ENCODE peak calls at places on chromosome 22, in nine cellular contexts. P, M, T, N, H, L, V, G and Y are unnamed samples.

GRCh38 chr22:23516304-23516703 is 63.8 kb downstream of the IGLL1 start:
- DNase-seq in V (no peak), L (no peak), H (no peak), P (no peak), T (no peak), G (no peak), N (no peak), M (no peak), Y (no peak)

GRCh38 chr22:42644422-42645340 is 4.3 kb upstream of the ATP5MGL start:
- DNase-seq in N (no peak), P (peak; percentile 73), V (no peak), H (no peak), M (no peak), G (no peak), T (no peak), L (no peak), Y (peak; percentile 39)

GRCh38 chr22:46352691-46353386 is 17.3 kb downstream of the TRMU start:
- DNase-seq in T (peak; percentile 42), V (no peak), N (peak; percentile 62), G (no peak), P (no peak), L (peak; percentile 43), H (no peak), M (no peak), Y (peak; percentile 50)

GRCh38 chr22:45998638-45999378 is 21.8 kb upstream of the WNT7B start:
- DNase-seq in N (no peak), V (no peak), G (no peak), P (no peak), H (no peak), L (no peak), T (no peak), M (no peak), Y (no peak)

GRCh38 chr22:45857519-45857918 is 119.4 kb downstream of the WNT7B start:
- DNase-seq in L (no peak), G (no peak), N (no peak), P (no peak), M (no peak), V (no peak), T (no peak), H (no peak), Y (no peak)

GRCh38 chr22:27247691-27248434 is 553.7 kb downstream of the MN1 start:
- DNase-seq in M (no peak), H (no peak), V (no peak), L (peak; percentile 33), G (no peak), N (no peak), P (peak; percentile 93), T (no peak), Y (peak; percentile 93)

GRCh38 chr22:29475550-29475949 is 4.5 kb upstream of the NEFH start:
- DNase-seq in V (no peak), G (no peak), N (peak; percentile 66), L (no peak), P (no peak), H (no peak), T (no peak), M (peak; percentile 67), Y (no peak)

GRCh38 chr22:48670747-48671146 is 1156.9 kb downstream of the BRD1 start:
- DNase-seq in P (no peak), T (no peak), H (no peak), L (no peak), M (no peak), V (no peak), N (no peak), G (no peak), Y (no peak)

GRCh38 chr22:49674479-49674830 is 153.2 kb downstream of the BRD1 start:
- DNase-seq in G (no peak), P (no peak), N (no peak), V (no peak), M (no peak), H (no peak), L (no peak), T (no peak), Y (no peak)

GRCh38 chr22:24205438-24206189 is 24.3 kb downstream of the SUSD2 start:
- DNase-seq in V (no peak), N (no peak), H (no peak), M (no peak), P (no peak), T (no peak), L (no peak), G (no peak), Y (no peak)

GRCh38 chr22:48507595-48508350 is 1319.9 kb downstream of the BRD1 start:
- DNase-seq in L (no peak), P (no peak), M (no peak), V (no peak), T (no peak), N (no peak), G (no peak), H (no peak), Y (no peak)

GRCh38 chr22:41001722-41002122 is 50.5 kb downstream of the RBX1 start:
- DNase-seq in V (peak; percentile 22), P (peak; percentile 28), T (peak; percentile 34), M (no peak), H (no peak), N (no peak), L (no peak), G (no peak), Y (peak; percentile 46)

GRCh38 chr22:27820896-27821866 is 19.6 kb upstream of the MN1 start:
- DNase-seq in V (no peak), L (peak; percentile 63), P (no peak), G (no peak), M (no peak), H (no peak), T (no peak), N (no peak), Y (no peak)

GRCh38 chr22:27919943-27920755 is 1.1 kb upstream of the PITPNB start:
- DNase-seq in M (peak; percentile 50), H (no peak), V (no peak), N (peak; percentile 33), G (no peak), T (peak; percentile 59), L (peak; percentile 18), P (peak; percentile 72), Y (peak; percentile 81)

GRCh38 chr22:47316020-47316419 is 553.6 kb downstream of the TBC1D22A start:
- DNase-seq in L (no peak), M (no peak), V (no peak), H (no peak), T (no peak), G (no peak), P (no peak), N (peak; percentile 87), Y (no peak)

GRCh38 chr22:30423296-30423958 is 2.1 kb upstream of the MTFP1 start:
- DNase-seq in V (peak; percentile 57), H (peak; percentile 38), L (no peak), N (no peak), G (no peak), M (peak; percentile 70), T (peak; percentile 76), P (no peak), Y (no peak)

GRCh38 chr22:27462190-27462589 is 339.4 kb downstream of the MN1 start:
- DNase-seq in L (no peak), G (no peak), P (peak; percentile 28), T (no peak), N (no peak), M (no peak), V (no peak), H (no peak), Y (no peak)

GRCh38 chr22:30887418-30887817 is 81.2 kb downstream of the MORC2 start:
- DNase-seq in H (no peak), G (no peak), P (no peak), T (no peak), V (no peak), N (no peak), M (no peak), L (no peak), Y (no peak)

GRCh38 chr22:27308513-27308912 is 493.0 kb downstream of the MN1 start:
- DNase-seq in G (no peak), T (no peak), N (no peak), V (no peak), M (no peak), P (no peak), H (no peak), L (no peak), Y (no peak)

GRCh38 chr22:40819741-40820140 is 595 bp upstream of the SLC25A17 start:
- DNase-seq in V (no peak), M (no peak), N (peak; percentile 18), L (no peak), G (no peak), P (peak; percentile 34), H (no peak), T (no peak), Y (peak; percentile 36)

GRCh38 chr22:47449508-47450270 is 687.2 kb downstream of the TBC1D22A start:
- DNase-seq in G (no peak), L (no peak), V (no peak), N (peak; percentile 63), P (no peak), T (no peak), H (no peak), M (no peak), Y (no peak)

DNA sequence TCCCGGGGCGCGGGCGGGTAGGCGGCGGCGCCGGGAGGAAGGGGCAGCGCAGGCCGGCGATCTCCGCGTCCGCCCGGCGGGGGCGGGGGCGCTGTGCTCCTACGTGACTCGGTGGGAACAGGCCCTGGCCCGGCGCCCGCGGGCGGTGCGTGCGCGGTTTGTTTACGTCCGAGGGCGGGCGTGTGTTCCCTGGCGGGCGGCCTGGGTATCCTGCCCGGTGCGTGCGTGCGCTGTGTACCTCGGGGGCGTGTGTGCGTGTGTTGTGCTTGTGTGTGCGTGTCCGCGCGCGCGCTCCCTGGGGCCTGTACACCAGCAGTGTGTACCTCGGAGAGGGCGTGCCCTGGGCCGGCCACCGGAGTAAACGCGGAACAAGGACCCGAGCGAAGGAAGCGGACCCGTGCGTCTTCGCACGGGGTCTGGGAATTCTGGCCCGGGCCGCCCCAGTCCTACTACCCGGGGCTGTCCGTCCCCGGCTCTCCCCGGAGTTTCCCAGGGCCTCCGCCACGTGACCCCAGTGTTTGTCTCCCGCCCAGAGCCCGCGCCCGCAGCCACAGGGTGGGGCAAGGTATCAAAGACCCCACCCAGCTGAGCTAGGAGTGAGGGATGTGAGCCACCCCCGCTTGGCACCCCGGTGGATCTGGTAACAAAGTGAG is 769 bp downstream of the MAFF start:
- DNase-seq in P (peak; percentile 91), M (peak; percentile 92), L (peak; percentile 69), V (peak; percentile 70), G (no peak), N (peak; percentile 49), H (peak; percentile 49), T (peak; percentile 60), Y (peak; percentile 96)
- TF ChIP-seq CTCF in P (no peak), M (peak; percentile 24), L (no peak), V (no peak), G (no peak), N (no peak), H (no peak), T (no peak), Y (no peak)

GRCh38 chr22:35663371-35663770 is 15.1 kb downstream of the APOL6 start:
- DNase-seq in M (no peak), G (no peak), L (no peak), T (no peak), N (no peak), P (peak; percentile 64), V (no peak), H (no peak), Y (peak; percentile 55)
- H3K4me3 ChIP-seq in M (no peak overlapping the region), G (no peak overlapping the region), L (no peak overlapping the region), T (no peak overlapping the region), N (no peak overlapping the region), P (peak overlapping the region; percentile 26), V (no peak overlapping the region), H (no peak overlapping the region), Y (peak overlapping the region; percentile 35)

GRCh38 chr22:35752172-35752832 is 34.6 kb downstream of the APOL5 start:
- DNase-seq in G (no peak), L (no peak), P (no peak), N (no peak), H (no peak), V (no peak), T (no peak), M (no peak), Y (no peak)
- TF ChIP-seq CTCF in G (no peak), L (no peak), P (no peak), N (no peak), H (no peak), V (no peak), T (no peak), M (no peak), Y (no peak)

GRCh38 chr22:36816635-36817428 is at the start of gene PVALB:
- DNase-seq in G (no peak), V (peak; percentile 31), M (no peak), T (no peak), N (no peak), H (no peak), P (peak; percentile 27), L (no peak), Y (peak; percentile 22)
- H3K4me3 ChIP-seq in G (no peak within 1 kb of the TSS), V (no peak within 1 kb of the TSS), M (peak within 1 kb of the TSS; percentile 12), T (peak within 1 kb of the TSS; percentile 46), N (no peak within 1 kb of the TSS), H (no peak within 1 kb of the TSS), P (no peak within 1 kb of the TSS), L (no peak within 1 kb of the TSS), Y (no peak within 1 kb of the TSS)